ENCODE peak calls at places on chromosomes 4 and X, in ten cellular contexts. Y is HCEC 1CT; Q is activated CD4-positive, alpha-beta T cell treated with anti-CD3 and anti-CD28 coated beads, Interleukin-2, amount 50 U/mL, for 1 hour; T is glomerular endothelial cell; H is stimulated activated CD8-positive, alpha-beta memory T cell treated with anti-CD3 and anti-CD28 coated beads, Interleukin-15, amount 100 ng/mL, for 24 hours; X is NB4; G is activated T-helper 2 cell treated with anti-CD3 and anti-CD28 coated beads, Interferon-gamma antibody, Interleukin-2, Interleukin-4, amounts not matched to agents 10 μg/mL and 5 μg/mL and 100 μg/mL, durations not matched to agents 14 hours and 24 hours and 36 hours; A is NCI-H2107; M is germinal center; C is iris pigment epithelial cell. Z is an unnamed sample.

GRCh38 chr4:133921280-133922195 is 280.1 kb downstream of the PABPC4L start:
- DNase-seq in H (no peak), Y (peak), C (peak), T (no peak), Q (no peak), A (no peak), X (no peak), G (no peak), M (no peak), Z (no peak)

GRCh38 chr4:182807346-182807745 is 109.8 kb downstream of the DCTD start:
- DNase-seq in T (no peak), X (no peak), C (no peak), Y (no peak), A (no peak), H (no peak), Q (no peak), M (no peak), G (no peak), Z (no peak)

GRCh38 chr4:102778720-102779119 is 18.0 kb upstream of the MANBA start:
- DNase-seq in C (no peak), X (no peak), G (no peak), Y (no peak), T (no peak), H (no peak), Q (no peak), M (no peak), A (no peak), Z (no peak)

GRCh38 chrX:47637546-47638195 is 7.9 kb upstream of the CFP start:
- DNase-seq in X (no peak), Q (peak), G (no peak), A (no peak), M (peak), Y (no peak), T (no peak), C (peak), H (no peak), Z (no peak)

GRCh38 chr4:171042989-171043524 is 770.1 kb upstream of the GALNTL6 start:
- DNase-seq in Q (no peak), Y (no peak), X (no peak), M (no peak), H (no peak), T (no peak), A (no peak), G (no peak), C (no peak), Z (no peak)

GRCh38 chrX:21658746-21659145 is 616 bp upstream of the KLHL34 start:
- DNase-seq in Y (no peak), H (no peak), Q (no peak), T (no peak), M (no peak), G (no peak), C (no peak), X (no peak), A (no peak), Z (no peak)

GRCh38 chr4:126698224-126698623 is 934.5 kb upstream of the INTU start:
- DNase-seq in G (no peak), M (no peak), A (no peak), Q (no peak), H (no peak), T (no peak), Y (no peak), X (no peak), C (no peak), Z (no peak)

GRCh38 chrX:45849261-45849660 is 648.6 kb upstream of the DIPK2B start:
- DNase-seq in A (no peak), X (peak), G (no peak), T (no peak), M (no peak), H (no peak), Q (peak), C (peak), Y (peak), Z (no peak)

GRCh38 chr4:173301518-173302201 is 32.5 kb downstream of the HMGB2 start:
- DNase-seq in M (peak), T (no peak), A (peak), X (peak), H (no peak), Q (no peak), C (peak), Y (peak), G (no peak), Z (peak)

GRCh38 chr4:128451270-128451905 is 163.8 kb upstream of the PGRMC2 start:
- DNase-seq in M (no peak), C (peak), T (no peak), A (no peak), X (no peak), H (no peak), G (no peak), Y (no peak), Q (no peak), Z (no peak)

GRCh38 chr4:47690611-47691010 is 147.3 kb downstream of the CORIN start:
- DNase-seq in Y (no peak), M (no peak), C (no peak), A (no peak), X (peak), T (no peak), G (no peak), Q (no peak), H (no peak), Z (no peak)

Z was measured in Kasumi-1.